ENCODE peak calls at places on chromosomes 1 and 21, in seven cellular contexts. V is keratinocyte, M is heart right ventricle, Q is Caco-2, B is dorsolateral prefrontal cortex, O is fibroblast of the aortic adventitia, R is heart left ventricle. E is an unnamed sample.

GRCh38 chr1:19390901-19391595 is 78.9 kb downstream of the SLC66A1 start:
- DNase-seq in M (peak), O (peak), B (no peak), R (no peak), Q (no peak), V (no peak), E (peak)

GRCh38 chr1:175077356-175078030 is 9.9 kb downstream of the TNN start:
- DNase-seq in B (no peak), O (no peak), R (no peak), M (no peak), Q (no peak), V (no peak), E (no peak)

GRCh38 chr1:8318436-8318835 is 522 bp downstream of the SLC45A1 start:
- DNase-seq in Q (no peak), B (no peak), V (no peak), R (no peak), M (no peak), O (no peak), E (no peak)

GRCh38 chr1:215425135-215425534 is 142.0 kb upstream of the KCTD3 start:
- DNase-seq in R (no peak), Q (no peak), B (no peak), O (no peak), M (no peak), V (no peak), E (no peak)

GRCh38 chr21:37119421-37120218 is 46.6 kb downstream of the TTC3 start:
- DNase-seq in V (no peak), R (no peak), O (peak), Q (no peak), M (no peak), B (no peak), E (no peak)

GRCh38 chr21:27423073-27423472 is 456.2 kb upstream of the ADAMTS5 start:
- DNase-seq in M (peak), Q (no peak), B (no peak), O (peak), V (no peak), R (peak), E (peak)

GRCh38 chr1:169236880-169237279 is 130.4 kb downstream of the ATP1B1 start:
- DNase-seq in O (no peak), R (no peak), Q (no peak), M (no peak), V (no peak), B (no peak), E (no peak)

GRCh38 chr1:53633073-53633704 is 105.8 kb downstream of the GLIS1 start:
- DNase-seq in O (no peak), R (no peak), B (no peak), M (no peak), V (no peak), Q (no peak), E (no peak)

GRCh38 chr1:26848947-26849774 is 13.8 kb upstream of the SFN start:
- DNase-seq in R (no peak), M (no peak), V (no peak), B (no peak), Q (no peak), O (peak), E (peak)

GRCh38 chr1:30382496-30382895 is 340.9 kb downstream of the MATN1 start:
- DNase-seq in V (no peak), O (no peak), Q (no peak), M (no peak), B (no peak), R (no peak), E (no peak)

GRCh38 chr1:186703209-186703766 is 23.1 kb upstream of the PTGS2 start:
- DNase-seq in R (no peak), Q (no peak), M (no peak), V (no peak), O (no peak), B (no peak), E (no peak)

GRCh38 chr1:66929691-66929998 is 4.9 kb downstream of the MIER1 start:
- DNase-seq in R (no peak), O (no peak), M (no peak), Q (no peak), B (no peak), V (no peak), E (no peak)

DNA sequence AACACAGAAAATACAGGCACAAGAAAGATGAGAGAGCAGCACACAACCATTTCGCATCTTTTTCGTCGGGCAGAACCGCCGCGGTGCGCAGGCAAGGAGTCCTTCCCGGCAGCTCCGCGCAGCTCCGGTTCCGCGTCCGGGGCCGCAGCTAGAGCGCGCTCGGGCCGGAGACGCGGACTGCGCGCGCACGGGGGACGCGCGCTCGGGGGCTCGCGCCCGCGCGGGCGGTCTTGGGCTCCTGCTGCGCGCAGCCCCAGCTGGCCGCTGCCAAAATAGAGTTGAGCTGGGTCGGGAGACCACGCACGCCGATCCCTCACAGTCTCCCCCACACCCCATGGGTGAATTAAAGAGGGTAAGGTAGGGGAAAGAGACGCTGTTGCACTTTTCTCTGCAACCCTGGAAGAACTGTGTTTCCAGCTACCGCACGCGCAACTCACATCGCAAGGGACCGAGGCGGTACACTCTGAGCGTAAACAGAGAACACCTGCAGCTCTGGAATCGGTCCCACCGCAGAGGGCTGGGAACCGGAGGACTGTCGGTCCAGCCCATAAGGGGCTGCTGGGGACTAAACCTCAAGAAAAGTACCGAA is 1.6 kb downstream of the NR5A2 start:
- DNase-seq in B (no peak), O (no peak), Q (peak), M (peak), R (no peak), V (no peak), E (no peak)
- H3K4me3 ChIP-seq in B (peak), O (peak), Q (peak), M (peak), R (peak), V (peak), E (peak)

GRCh38 chr21:29638761-29639327 is 301.0 kb downstream of the GRIK1 start:
- DNase-seq in Q (no peak), V (no peak), M (no peak), O (no peak), R (no peak), B (no peak), E (no peak)
- H3K4me3 ChIP-seq in Q (no peak), V (no peak), M (no peak), O (no peak), R (no peak), B (no peak), E (no peak)

GRCh38 chr1:117481410-117481809 is 114.2 kb downstream of the MAN1A2 start:
- DNase-seq in M (no peak), R (no peak), Q (no peak), O (no peak), V (no peak), B (no peak), E (no peak)
- H3K4me3 ChIP-seq in M (no peak), R (no peak), Q (no peak), O (no peak), V (no peak), B (no peak), E (no peak)

DNA sequence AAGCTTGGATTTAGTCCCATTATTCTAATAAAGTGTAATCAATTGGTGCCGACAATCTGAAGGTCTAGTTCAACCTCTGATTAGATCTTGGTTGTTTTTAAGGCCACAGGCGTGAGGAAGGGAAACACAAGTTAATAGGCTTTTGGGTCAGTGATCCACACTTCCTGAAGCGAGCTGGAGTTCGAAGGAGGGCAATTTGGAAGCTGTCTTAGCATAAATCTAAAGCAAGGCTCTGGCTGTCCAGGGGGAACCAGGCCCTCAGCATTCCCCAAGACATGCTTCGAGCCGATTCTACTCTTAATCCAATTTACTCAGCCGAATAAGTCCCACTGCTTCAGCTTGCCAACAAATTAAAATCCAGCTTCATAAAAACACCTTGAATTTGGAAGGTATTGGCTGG is 194.1 kb downstream of the ATG4C start:
- DNase-seq in M (no peak), O (no peak), V (no peak), Q (no peak), R (no peak), B (no peak), E (no peak)
- H3K4me3 ChIP-seq in M (no peak), O (no peak), V (no peak), Q (no peak), R (no peak), B (no peak), E (no peak)

GRCh38 chr1:180508725-180509097 is 6.3 kb upstream of the ACBD6 start:
- DNase-seq in V (no peak), O (no peak), B (no peak), R (no peak), M (no peak), Q (no peak), E (no peak)
- H3K4me3 ChIP-seq in V (no peak), O (no peak), B (no peak), R (no peak), M (no peak), Q (no peak), E (no peak)

DNA sequence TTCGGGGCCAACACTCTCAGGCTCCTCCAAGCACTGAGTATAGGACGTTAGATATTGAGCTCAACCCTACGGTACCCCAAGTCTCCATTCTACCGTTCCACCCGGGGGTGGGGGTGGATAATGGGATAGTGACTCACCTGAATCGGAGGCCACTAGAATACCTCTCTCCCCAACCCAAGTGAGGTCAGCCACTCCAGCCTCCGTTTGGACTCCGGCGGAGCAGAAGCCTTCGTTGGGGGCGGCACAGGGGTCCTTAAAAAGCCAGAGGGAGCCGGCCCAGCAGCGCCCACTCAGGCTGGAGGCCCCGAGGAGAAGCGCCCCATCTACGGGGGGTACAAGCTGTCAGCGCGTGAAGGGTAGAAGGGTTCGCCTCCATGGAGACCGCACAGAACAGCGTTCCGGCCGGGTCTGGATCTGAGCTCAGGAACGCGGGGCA is 556 bp downstream of the WDR77 start:
- DNase-seq in O (no peak), Q (peak), R (no peak), V (no peak), B (no peak), M (no peak), E (peak)
- H3K4me3 ChIP-seq in O (peak), Q (peak), R (peak), V (peak), B (peak), M (peak), E (peak)

DNA sequence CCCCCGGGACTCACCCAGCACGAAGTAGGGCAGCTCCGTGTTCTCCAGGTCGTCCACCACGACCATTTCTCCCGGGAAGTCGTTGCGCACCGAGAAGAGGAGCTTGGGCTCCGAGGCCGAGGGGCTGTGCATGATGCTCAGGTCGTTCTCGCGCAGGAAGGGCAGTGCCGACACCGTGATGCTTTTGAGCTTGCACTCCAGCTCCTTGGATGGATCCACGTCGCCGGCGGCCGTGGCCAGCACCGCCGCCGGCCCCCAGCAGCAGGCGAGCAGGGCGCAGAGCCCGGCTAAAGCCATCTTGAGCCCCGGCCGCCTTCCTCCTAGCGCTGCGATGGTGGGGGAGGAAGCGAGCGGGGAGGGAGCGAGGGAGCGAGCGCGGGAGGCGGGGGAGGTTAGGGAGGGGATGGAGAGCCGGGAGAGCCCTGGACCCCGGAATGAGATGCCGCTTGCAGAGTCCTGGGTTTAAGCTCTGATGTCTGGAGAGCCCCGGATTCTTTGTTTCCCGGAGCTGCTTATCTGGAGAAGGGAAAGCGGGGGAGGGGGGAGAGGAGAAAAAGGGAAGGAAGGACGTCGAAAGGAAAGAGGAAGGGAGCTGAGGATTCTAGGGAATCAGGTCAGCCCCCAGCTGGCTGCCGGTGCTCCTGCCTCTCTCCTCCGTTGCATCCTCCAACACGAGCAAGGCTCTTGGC is at the start of gene ASTN1:
- DNase-seq in R (peak), Q (no peak), O (no peak), B (peak), M (no peak), V (no peak), E (no peak)
- H3K4me3 ChIP-seq in R (peak), Q (no peak), O (peak), B (peak), M (peak), V (no peak), E (no peak)